ENCODE peak calls at places on chromosomes 16 and 17, in nine cellular contexts. W, Z, I, A, L, M, S, N and J are unnamed samples.

GRCh38 chr17:80717661-80718060 is 173.0 kb downstream of the RPTOR start:
- DNase-seq in Z (no peak), N (no peak), M (no peak), S (no peak), L (no peak), W (no peak), I (no peak), A (no peak), J (no peak)

GRCh38 chr17:33964344-33964979 is 290.6 kb upstream of the CCL2 start:
- DNase-seq in L (no peak), Z (no peak), I (peak; percentile 64), N (no peak), W (peak; percentile 42), A (no peak), M (no peak), S (no peak), J (peak; percentile 97)

GRCh38 chr16:75854117-75854516 is 127.8 kb upstream of the CPHXL start:
- DNase-seq in L (no peak), Z (no peak), W (peak; percentile 55), N (no peak), I (no peak), A (no peak), S (no peak), M (no peak), J (no peak)

GRCh38 chr17:35895602-35896001 is 15.4 kb upstream of the CCL5 start:
- DNase-seq in M (no peak), A (no peak), Z (no peak), I (no peak), W (no peak), L (no peak), N (no peak), S (peak; percentile 94), J (no peak)

GRCh38 chr17:57463103-57463885 is 207.0 kb downstream of the MSI2 start:
- DNase-seq in N (no peak), W (no peak), I (no peak), M (no peak), S (peak; percentile 82), Z (no peak), A (no peak), L (no peak), J (no peak)

GRCh38 chr17:73156887-73157870 is 7.6 kb upstream of the SSTR2 start:
- DNase-seq in A (no peak), N (no peak), M (no peak), S (no peak), L (no peak), Z (no peak), I (no peak), W (no peak), J (no peak)

GRCh38 chr17:50218771-50219315 is 17.4 kb upstream of the COL1A1 start:
- DNase-seq in I (no peak), W (peak; percentile 8), M (no peak), Z (no peak), S (peak; percentile 92), L (no peak), N (no peak), A (no peak), J (no peak)

GRCh38 chr17:55407641-55408566 is 13.7 kb downstream of the MMD start:
- DNase-seq in I (no peak), A (no peak), N (no peak), L (no peak), S (peak; percentile 67), W (no peak), M (no peak), Z (no peak), J (no peak)

GRCh38 chr17:6487243-6488007 is 43.2 kb downstream of the PIMREG start:
- DNase-seq in S (peak; percentile 14), M (no peak), A (no peak), W (no peak), L (no peak), I (no peak), N (peak; percentile 36), Z (no peak), J (no peak)

GRCh38 chr16:58127634-58128033 is 1.5 kb downstream of the CFAP20 start:
- DNase-seq in S (no peak), N (no peak), A (no peak), I (no peak), W (no peak), M (no peak), L (no peak), Z (no peak), J (no peak)

GRCh38 chr17:57045868-57046671 is 39.0 kb upstream of the AKAP1 start:
- DNase-seq in W (no peak), M (no peak), L (peak; percentile 19), N (no peak), A (peak; percentile 65), Z (peak; percentile 70), S (no peak), I (peak; percentile 44), J (no peak)

GRCh38 chr16:59249049-59249448 is 514.9 kb upstream of the GOT2 start:
- DNase-seq in M (peak; percentile 52), W (peak; percentile 19), N (no peak), L (no peak), I (peak; percentile 59), Z (no peak), S (no peak), A (no peak), J (no peak)

GRCh38 chr16:4212934-4213296 is 29.0 kb downstream of the SRL start:
- DNase-seq in N (no peak), S (peak; percentile 34), W (peak; percentile 40), M (no peak), Z (no peak), I (no peak), A (no peak), L (no peak), J (no peak)

GRCh38 chr16:78005881-78006280 is 16.5 kb upstream of the CLEC3A start:
- DNase-seq in S (no peak), L (no peak), Z (no peak), N (no peak), M (peak; percentile 65), A (no peak), I (peak; percentile 85), W (no peak), J (no peak)

GRCh38 chr17:35094902-35095301 is 24.8 kb downstream of the RAD51D start:
- DNase-seq in Z (no peak), S (peak; percentile 85), I (no peak), W (no peak), N (no peak), M (no peak), L (no peak), A (peak; percentile 53), J (no peak)

DNA sequence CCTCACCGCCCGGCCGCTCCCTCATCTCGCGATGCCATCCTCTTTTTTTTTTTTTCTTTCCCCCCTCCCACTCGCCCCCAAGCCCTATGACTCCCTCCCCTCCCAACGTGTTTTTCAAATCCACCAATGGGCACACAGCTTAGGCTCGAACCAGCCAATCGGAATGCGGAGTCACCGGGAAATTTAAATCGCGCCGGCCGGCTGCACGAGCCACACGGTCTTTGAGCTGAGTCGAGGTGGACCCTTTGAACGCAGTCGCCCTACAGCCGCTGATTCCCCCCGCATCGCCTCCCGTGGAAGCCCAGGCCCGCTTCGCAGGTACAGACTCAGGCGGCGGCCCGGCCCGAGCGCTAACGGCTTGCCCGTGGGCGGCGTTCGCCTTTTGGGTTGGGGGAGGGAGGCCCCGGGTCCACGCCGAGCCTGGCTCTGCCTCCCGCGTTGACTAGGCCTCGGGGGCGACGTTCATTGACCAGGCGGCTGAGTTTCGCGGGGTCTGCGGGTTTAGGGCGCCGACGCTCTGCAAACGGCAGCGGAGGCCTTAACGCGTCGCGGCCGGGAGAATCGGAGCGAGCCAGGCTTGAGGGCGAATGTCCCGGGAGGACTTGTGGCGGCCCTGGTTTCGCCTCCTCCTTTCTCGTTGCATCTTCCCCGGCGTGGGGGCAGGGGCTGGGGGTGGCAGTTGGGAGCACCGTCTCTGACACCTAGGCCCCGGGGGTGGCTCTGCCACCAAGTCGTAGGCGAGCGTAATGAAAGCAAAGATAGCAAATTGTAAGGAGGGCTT is at the start of gene KPNA2:
- DNase-seq in M (peak; percentile 93), I (peak; percentile 98), S (peak; percentile 99), A (peak; percentile 95), W (peak; percentile 97), Z (peak; percentile 90), N (peak; percentile 92), L (peak; percentile 94), J (peak; percentile 98)
- TF ChIP-seq CTCF in M (no peak), I (no peak), S (no peak), A (no peak), W (no peak), Z (no peak), N (no peak), L (no peak), J (no peak)

GRCh38 chr16:84088695-84089395 is 27.9 kb downstream of the MBTPS1 start:
- DNase-seq in N (no peak), L (no peak), I (no peak), W (no peak), A (no peak), S (no peak), M (no peak), Z (peak; percentile 44), J (peak; percentile 85)
- H3K4me3 ChIP-seq in N (no peak overlapping the region), L (no peak overlapping the region), I (no peak overlapping the region), W (no peak overlapping the region), A (no peak overlapping the region), S (no peak overlapping the region), M (no peak overlapping the region), Z (no peak overlapping the region), J (peak overlapping the region; percentile 4)

GRCh38 chr16:10892782-10893181 is 15.8 kb downstream of the CIITA start:
- DNase-seq in N (no peak), M (no peak), A (no peak), I (peak; percentile 17), Z (no peak), S (no peak), W (no peak), L (no peak), J (no peak)

GRCh38 chr16:10896723-10897122 is 19.7 kb downstream of the CIITA start:
- DNase-seq in M (no peak), L (no peak), A (no peak), S (no peak), N (no peak), W (no peak), Z (no peak), I (no peak), J (no peak)

GRCh38 chr16:10896165-10896564 is 19.2 kb downstream of the CIITA start:
- DNase-seq in I (no peak), A (no peak), S (no peak), M (no peak), L (no peak), N (no peak), Z (no peak), W (no peak), J (no peak)

GRCh38 chr16:10895053-10895946 is 18.3 kb downstream of the CIITA start:
- DNase-seq in L (peak; percentile 67), A (no peak), I (peak; percentile 89), W (peak; percentile 79), N (no peak), M (peak; percentile 92), S (peak; percentile 51), Z (no peak), J (no peak)

DNA sequence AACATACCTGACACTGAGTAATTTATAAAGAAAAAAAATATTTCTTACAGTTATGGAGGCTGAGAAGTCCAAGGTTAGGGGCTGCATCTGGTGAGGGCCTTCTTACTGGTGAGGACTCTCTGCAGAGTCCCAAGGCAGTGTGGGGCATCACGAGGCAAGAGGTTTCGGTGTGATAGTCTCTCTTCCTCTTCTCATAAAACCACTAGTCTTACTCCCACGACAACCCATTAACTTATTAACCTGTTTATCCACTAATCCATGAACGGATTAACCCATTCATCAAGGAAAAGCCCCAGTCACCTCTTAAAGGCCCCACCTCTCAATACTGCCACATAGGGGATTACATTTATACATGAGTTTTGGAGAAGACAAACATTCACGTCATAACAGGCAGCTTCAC is 20.1 kb downstream of the CIITA start:
- DNase-seq in W (no peak), M (no peak), L (no peak), A (no peak), S (no peak), I (no peak), Z (no peak), N (no peak), J (no peak)
- H3K36me3 ChIP-seq in W (no peaks in the 10 kb centered on the region), M (no peaks in the 10 kb centered on the region), L (no peaks in the 10 kb centered on the region), A (no peaks in the 10 kb centered on the region), S (no peaks in the 10 kb centered on the region), I (no peaks in the 10 kb centered on the region), Z (peaks cover 3% of the 10 kb centered on the region), N (no peaks in the 10 kb centered on the region), J (peaks cover 3% of the 10 kb centered on the region)

GRCh38 chr16:60755907-60756306 is 1280.3 kb downstream of the CDH8 start:
- DNase-seq in M (no peak), I (no peak), Z (no peak), S (no peak), L (no peak), A (no peak), N (no peak), W (no peak), J (peak; percentile 21)
- TF ChIP-seq CTCF in M (no peak), I (peak; percentile 51), Z (no peak), S (no peak), L (no peak), A (no peak), N (no peak), W (peak; percentile 31), J (peak; percentile 52)